ENCODE peak calls at places on chromosome 13, in ten cellular contexts. One of them, this sample, is unnamed.

GRCh38 chr13:32883501-32883900 is 132.7 kb upstream of the KL start:
- DNase-seq in T-helper 17 cell: no peak
- DNase-seq in fibroblast of the conjunctiva: no peak
- DNase-seq in suprapubic skin: no peak
- DNase-seq in NCI-H345: peak
- DNase-seq in effector CD4-positive, alpha-beta T cell: no peak
- DNase-seq in WERI-Rb-1: no peak
- DNase-seq in progenitor cell of endocrine pancreas: no peak
- DNase-seq in GM04504: no peak
- DNase-seq in HFFc6: peak
- DNase-seq in this sample: no peak

GRCh38 chr13:29847501-29847983 is 2.9 kb downstream of the UBL3 start:
- DNase-seq in T-helper 17 cell: no peak
- DNase-seq in fibroblast of the conjunctiva: no peak
- DNase-seq in suprapubic skin: no peak
- DNase-seq in NCI-H345: peak
- DNase-seq in effector CD4-positive, alpha-beta T cell: no peak
- DNase-seq in WERI-Rb-1: no peak
- DNase-seq in progenitor cell of endocrine pancreas: no peak
- DNase-seq in GM04504: no peak
- DNase-seq in HFFc6: peak
- DNase-seq in this sample: peak

GRCh38 chr13:111114362-111115050 is 604 bp upstream of the ARHGEF7 start:
- DNase-seq in T-helper 17 cell: no peak
- DNase-seq in fibroblast of the conjunctiva: no peak
- DNase-seq in suprapubic skin: peak
- DNase-seq in NCI-H345: peak
- DNase-seq in effector CD4-positive, alpha-beta T cell: no peak
- DNase-seq in WERI-Rb-1: no peak
- DNase-seq in progenitor cell of endocrine pancreas: peak
- DNase-seq in GM04504: no peak
- DNase-seq in HFFc6: peak
- DNase-seq in this sample: no peak

GRCh38 chr13:97257800-97258799 is 36.0 kb downstream of the MBNL2 start:
- DNase-seq in T-helper 17 cell: no peak
- DNase-seq in fibroblast of the conjunctiva: peak
- DNase-seq in suprapubic skin: peak
- DNase-seq in NCI-H345: no peak
- DNase-seq in effector CD4-positive, alpha-beta T cell: no peak
- DNase-seq in WERI-Rb-1: no peak
- DNase-seq in progenitor cell of endocrine pancreas: no peak
- DNase-seq in GM04504: peak
- DNase-seq in HFFc6: peak
- DNase-seq in this sample: no peak

GRCh38 chr13:22024381-22024994 is 353.6 kb downstream of the FGF9 start:
- DNase-seq in T-helper 17 cell: no peak
- DNase-seq in fibroblast of the conjunctiva: no peak
- DNase-seq in suprapubic skin: no peak
- DNase-seq in NCI-H345: no peak
- DNase-seq in effector CD4-positive, alpha-beta T cell: no peak
- DNase-seq in WERI-Rb-1: no peak
- DNase-seq in progenitor cell of endocrine pancreas: no peak
- DNase-seq in GM04504: no peak
- DNase-seq in HFFc6: no peak
- DNase-seq in this sample: no peak

GRCh38 chr13:113724780-113725315 is 34.2 kb upstream of the TMEM255B start:
- DNase-seq in T-helper 17 cell: peak
- DNase-seq in fibroblast of the conjunctiva: peak
- DNase-seq in suprapubic skin: peak
- DNase-seq in NCI-H345: peak
- DNase-seq in effector CD4-positive, alpha-beta T cell: peak
- DNase-seq in WERI-Rb-1: peak
- DNase-seq in progenitor cell of endocrine pancreas: peak
- DNase-seq in GM04504: no peak
- DNase-seq in HFFc6: peak
- DNase-seq in this sample: peak

GRCh38 chr13:44049546-44049945 is 169.8 kb downstream of the LACC1 start:
- DNase-seq in T-helper 17 cell: no peak
- DNase-seq in fibroblast of the conjunctiva: no peak
- DNase-seq in suprapubic skin: no peak
- DNase-seq in NCI-H345: peak
- DNase-seq in effector CD4-positive, alpha-beta T cell: no peak
- DNase-seq in WERI-Rb-1: no peak
- DNase-seq in progenitor cell of endocrine pancreas: no peak
- DNase-seq in GM04504: no peak
- DNase-seq in HFFc6: no peak
- DNase-seq in this sample: no peak

GRCh38 chr13:37741536-37741935 is 128.0 kb downstream of the TRPC4 start:
- DNase-seq in T-helper 17 cell: no peak
- DNase-seq in fibroblast of the conjunctiva: no peak
- DNase-seq in suprapubic skin: no peak
- DNase-seq in NCI-H345: no peak
- DNase-seq in effector CD4-positive, alpha-beta T cell: no peak
- DNase-seq in WERI-Rb-1: no peak
- DNase-seq in progenitor cell of endocrine pancreas: no peak
- DNase-seq in GM04504: no peak
- DNase-seq in HFFc6: no peak
- DNase-seq in this sample: no peak

GRCh38 chr13:90918551-90918950 is 428.9 kb upstream of the MIR17HG start:
- DNase-seq in T-helper 17 cell: no peak
- DNase-seq in fibroblast of the conjunctiva: peak
- DNase-seq in suprapubic skin: no peak
- DNase-seq in NCI-H345: no peak
- DNase-seq in effector CD4-positive, alpha-beta T cell: no peak
- DNase-seq in WERI-Rb-1: no peak
- DNase-seq in progenitor cell of endocrine pancreas: no peak
- DNase-seq in GM04504: no peak
- DNase-seq in HFFc6: no peak
- DNase-seq in this sample: no peak

GRCh38 chr13:38570706-38571105 is 116.2 kb upstream of the FREM2 start:
- DNase-seq in T-helper 17 cell: no peak
- DNase-seq in fibroblast of the conjunctiva: no peak
- DNase-seq in suprapubic skin: no peak
- DNase-seq in NCI-H345: no peak
- DNase-seq in effector CD4-positive, alpha-beta T cell: no peak
- DNase-seq in WERI-Rb-1: no peak
- DNase-seq in progenitor cell of endocrine pancreas: no peak
- DNase-seq in GM04504: no peak
- DNase-seq in HFFc6: no peak
- DNase-seq in this sample: no peak

GRCh38 chr13:78657699-78658629 is 991 bp downstream of the OBI1 start:
- DNase-seq in T-helper 17 cell: no peak
- DNase-seq in fibroblast of the conjunctiva: no peak
- DNase-seq in suprapubic skin: no peak
- DNase-seq in NCI-H345: no peak
- DNase-seq in effector CD4-positive, alpha-beta T cell: no peak
- DNase-seq in WERI-Rb-1: no peak
- DNase-seq in progenitor cell of endocrine pancreas: no peak
- DNase-seq in GM04504: no peak
- DNase-seq in HFFc6: no peak
- DNase-seq in this sample: no peak

GRCh38 chr13:71460179-71460578 is 406.8 kb downstream of the DACH1 start:
- DNase-seq in T-helper 17 cell: no peak
- DNase-seq in fibroblast of the conjunctiva: no peak
- DNase-seq in suprapubic skin: no peak
- DNase-seq in NCI-H345: no peak
- DNase-seq in effector CD4-positive, alpha-beta T cell: no peak
- DNase-seq in WERI-Rb-1: no peak
- DNase-seq in progenitor cell of endocrine pancreas: no peak
- DNase-seq in GM04504: no peak
- DNase-seq in HFFc6: no peak
- DNase-seq in this sample: no peak

GRCh38 chr13:110627761-110628476 is 12.6 kb downstream of the NAXD start:
- DNase-seq in T-helper 17 cell: no peak
- DNase-seq in fibroblast of the conjunctiva: no peak
- DNase-seq in suprapubic skin: no peak
- DNase-seq in NCI-H345: no peak
- DNase-seq in effector CD4-positive, alpha-beta T cell: no peak
- DNase-seq in WERI-Rb-1: peak
- DNase-seq in progenitor cell of endocrine pancreas: no peak
- DNase-seq in GM04504: no peak
- DNase-seq in HFFc6: no peak
- DNase-seq in this sample: no peak

GRCh38 chr13:83620535-83621220 is 261.6 kb downstream of the SLITRK1 start:
- DNase-seq in T-helper 17 cell: no peak
- DNase-seq in fibroblast of the conjunctiva: peak
- DNase-seq in suprapubic skin: no peak
- DNase-seq in NCI-H345: no peak
- DNase-seq in effector CD4-positive, alpha-beta T cell: no peak
- DNase-seq in WERI-Rb-1: no peak
- DNase-seq in progenitor cell of endocrine pancreas: no peak
- DNase-seq in GM04504: no peak
- DNase-seq in HFFc6: peak
- DNase-seq in this sample: no peak

GRCh38 chr13:30159446-30159839 is 147.9 kb downstream of the KATNAL1 start:
- DNase-seq in T-helper 17 cell: no peak
- DNase-seq in fibroblast of the conjunctiva: no peak
- DNase-seq in suprapubic skin: no peak
- DNase-seq in NCI-H345: no peak
- DNase-seq in effector CD4-positive, alpha-beta T cell: no peak
- DNase-seq in WERI-Rb-1: no peak
- DNase-seq in progenitor cell of endocrine pancreas: no peak
- DNase-seq in GM04504: no peak
- DNase-seq in HFFc6: peak
- DNase-seq in this sample: no peak

GRCh38 chr13:102729560-102730275 is 34.9 kb upstream of the METTL21C start:
- DNase-seq in T-helper 17 cell: no peak
- DNase-seq in fibroblast of the conjunctiva: peak
- DNase-seq in suprapubic skin: no peak
- DNase-seq in NCI-H345: no peak
- DNase-seq in effector CD4-positive, alpha-beta T cell: no peak
- DNase-seq in WERI-Rb-1: no peak
- DNase-seq in progenitor cell of endocrine pancreas: no peak
- DNase-seq in GM04504: no peak
- DNase-seq in HFFc6: peak
- DNase-seq in this sample: peak

GRCh38 chr13:66673401-66673800 is 556.7 kb downstream of the PCDH9 start:
- DNase-seq in T-helper 17 cell: no peak
- DNase-seq in fibroblast of the conjunctiva: peak
- DNase-seq in suprapubic skin: no peak
- DNase-seq in NCI-H345: no peak
- DNase-seq in effector CD4-positive, alpha-beta T cell: no peak
- DNase-seq in WERI-Rb-1: no peak
- DNase-seq in progenitor cell of endocrine pancreas: no peak
- DNase-seq in GM04504: peak
- DNase-seq in HFFc6: peak
- DNase-seq in this sample: no peak